ENCODE peak calls at places on chromosomes 7 and 10, in four cellular contexts. G, R, Z and K are unnamed samples.

GRCh38 chr10:47140752-47141348 is 159.1 kb upstream of the GDF10 start:
- DNase-seq in R (no peak), G (no peak), Z (no peak), K (no peak)

GRCh38 chr7:6227294-6227846 is 45.1 kb downstream of the CYTH3 start:
- DNase-seq in Z (no peak), G (no peak), R (no peak), K (no peak)

GRCh38 chr10:82811621-82812020 is 936.6 kb downstream of the NRG3 start:
- DNase-seq in G (peak; percentile 63), Z (no peak), R (no peak), K (peak; percentile 64)

GRCh38 chr10:114024876-114025609 is 18.6 kb upstream of the ADRB1 start:
- DNase-seq in Z (no peak), R (no peak), G (no peak), K (no peak)

GRCh38 chr10:86699125-86699524 is 30.8 kb downstream of the LDB3 start:
- DNase-seq in Z (no peak), G (no peak), R (no peak), K (no peak)

GRCh38 chr10:7826971-7827370 is 8.7 kb downstream of the TAF3 start:
- DNase-seq in R (no peak), G (no peak), Z (peak; percentile 62), K (peak; percentile 25)

GRCh38 chr10:14585287-14586193 is 189.2 kb downstream of the FAM107B start:
- DNase-seq in G (no peak), R (no peak), Z (no peak), K (no peak)

GRCh38 chr10:15457382-15457781 is 86.3 kb upstream of the FAM171A1 start:
- DNase-seq in R (no peak), Z (no peak), G (no peak), K (no peak)

GRCh38 chr7:134502463-134502862 is 24.9 kb upstream of the AKR1B10 start:
- DNase-seq in Z (no peak), G (no peak), R (no peak), K (no peak)

GRCh38 chr10:130546841-130547240 is 410.6 kb downstream of the GLRX3 start:
- DNase-seq in Z (no peak), G (no peak), R (no peak), K (no peak)

GRCh38 chr10:95408148-95408930 is 117.5 kb upstream of the PDLIM1 start:
- DNase-seq in R (no peak), G (no peak), Z (no peak), K (no peak)

GRCh38 chr10:84935772-84936171 is 607.4 kb downstream of the CCSER2 start:
- DNase-seq in G (no peak), Z (no peak), R (no peak), K (no peak)

GRCh38 chr10:48469516-48470020 is 135.3 kb downstream of the ARHGAP22 start:
- DNase-seq in R (no peak), Z (peak; percentile 34), G (no peak), K (no peak)

GRCh38 chr7:139984642-139985539 is 77.9 kb downstream of the PARP12 start:
- DNase-seq in R (no peak), G (no peak), Z (peak; percentile 12), K (no peak)

GRCh38 chr10:119595715-119596515 is 849 bp downstream of the TIAL1 start:
- DNase-seq in G (peak; percentile 35), Z (no peak), R (no peak), K (peak; percentile 31)

GRCh38 chr10:110916554-110917346 is 2.2 kb downstream of the BBIP1 start:
- DNase-seq in Z (no peak), R (no peak), G (no peak), K (no peak)

GRCh38 chr10:5448333-5449048 is 36.1 kb downstream of the NET1 start:
- DNase-seq in Z (no peak), R (no peak), G (no peak), K (no peak)

GRCh38 chr10:5450605-5451384 is 38.4 kb downstream of the NET1 start:
- DNase-seq in R (no peak), Z (no peak), G (no peak), K (no peak)

GRCh38 chr10:5449227-5449626 is 36.9 kb downstream of the NET1 start:
- DNase-seq in G (no peak), R (no peak), Z (no peak), K (no peak)

GRCh38 chr10:5447611-5448071 is 35.3 kb downstream of the NET1 start:
- DNase-seq in Z (no peak), R (no peak), G (no peak), K (no peak)

GRCh38 chr10:5449823-5450222 is 37.5 kb downstream of the NET1 start:
- DNase-seq in R (no peak), G (no peak), Z (no peak), K (no peak)
- TF ChIP-seq CTCF in R (peak; percentile 27), G (no peak), Z (peak; percentile 36), K (peak; percentile 15)

GRCh38 chr7:34313289-34313688 is 344.7 kb upstream of the NPSR1 start:
- DNase-seq in Z (no peak), R (no peak), G (no peak), K (no peak)

GRCh38 chr7:34315032-34315431 is 343.0 kb upstream of the NPSR1 start:
- DNase-seq in R (no peak), G (no peak), Z (no peak), K (no peak)

GRCh38 chr7:34320412-34320811 is 337.6 kb upstream of the NPSR1 start:
- DNase-seq in G (no peak), Z (no peak), R (no peak), K (no peak)

GRCh38 chr7:34320926-34321609 is 336.9 kb upstream of the NPSR1 start:
- DNase-seq in Z (peak; percentile 73), R (peak; percentile 59), G (peak; percentile 60), K (peak; percentile 67)

DNA sequence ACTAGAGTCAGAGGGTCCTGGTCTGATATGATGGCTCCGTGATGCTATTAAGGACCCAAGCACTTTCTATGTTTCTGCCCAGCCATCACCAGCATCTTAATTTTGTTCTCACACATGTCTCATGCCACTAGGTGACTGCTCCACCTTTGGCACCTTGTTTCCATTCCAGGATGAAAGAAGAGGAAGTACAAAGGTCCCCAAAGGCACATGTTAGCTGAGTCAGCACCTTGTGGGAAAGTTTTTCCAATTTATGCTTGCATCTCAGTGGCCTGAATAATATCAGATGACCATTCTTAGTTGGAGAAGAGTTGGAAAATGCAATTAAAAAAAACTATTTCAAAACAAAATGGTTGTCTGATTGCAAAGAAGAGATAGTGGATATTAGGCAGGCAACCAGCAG is 341.0 kb upstream of the NPSR1 start:
- DNase-seq in Z (no peak), G (no peak), R (no peak), K (no peak)
- TF ChIP-seq CTCF in Z (no peak), G (no peak), R (no peak), K (no peak)

DNA sequence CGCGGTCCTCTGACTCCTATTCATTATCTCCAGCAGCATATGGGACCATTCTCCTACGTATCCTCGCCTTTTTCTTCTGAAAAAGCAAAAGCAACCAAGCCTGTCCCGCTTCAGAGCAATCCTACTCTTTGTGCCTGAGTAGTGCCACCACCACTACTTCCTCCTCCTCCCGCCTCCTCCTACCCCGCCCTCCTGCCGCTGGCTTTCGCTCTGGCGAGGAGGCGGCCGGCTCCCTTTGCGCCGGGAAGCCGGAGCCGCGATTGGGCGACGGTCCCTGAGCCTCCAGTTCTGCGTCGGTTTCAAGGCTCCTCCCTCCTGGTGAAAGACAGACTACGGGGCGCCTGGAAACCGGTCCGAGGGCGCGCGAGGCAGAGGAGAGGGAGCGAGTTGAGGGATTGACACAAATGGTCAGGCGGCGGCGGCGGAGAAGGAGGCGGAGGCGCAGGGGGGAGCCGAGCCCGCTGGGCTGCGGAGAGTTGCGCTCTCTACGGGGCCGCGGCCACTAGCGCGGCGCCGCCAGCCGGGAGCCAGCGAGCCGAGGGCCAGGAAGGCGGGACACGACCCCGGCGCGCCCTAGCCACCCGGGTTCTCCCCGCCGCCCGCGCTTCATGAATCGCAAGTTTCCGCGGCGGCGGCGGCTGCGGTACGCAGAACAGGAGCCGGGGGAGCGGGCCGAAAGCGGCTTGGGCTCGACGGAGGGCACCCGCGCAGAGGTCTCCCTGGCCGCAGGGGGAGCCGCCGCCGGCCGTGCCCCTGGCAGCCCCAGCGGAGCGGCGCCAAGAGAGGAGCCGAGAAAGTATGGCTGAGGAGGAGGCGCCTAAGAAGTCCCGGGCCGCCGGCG is at the start of gene FZD1:
- DNase-seq in Z (peak; percentile 96), R (peak; percentile 96), G (peak; percentile 94), K (peak; percentile 96)
- TF ChIP-seq CTCF in Z (peak; percentile 3), R (peak; percentile 27), G (no peak), K (no peak)

DNA sequence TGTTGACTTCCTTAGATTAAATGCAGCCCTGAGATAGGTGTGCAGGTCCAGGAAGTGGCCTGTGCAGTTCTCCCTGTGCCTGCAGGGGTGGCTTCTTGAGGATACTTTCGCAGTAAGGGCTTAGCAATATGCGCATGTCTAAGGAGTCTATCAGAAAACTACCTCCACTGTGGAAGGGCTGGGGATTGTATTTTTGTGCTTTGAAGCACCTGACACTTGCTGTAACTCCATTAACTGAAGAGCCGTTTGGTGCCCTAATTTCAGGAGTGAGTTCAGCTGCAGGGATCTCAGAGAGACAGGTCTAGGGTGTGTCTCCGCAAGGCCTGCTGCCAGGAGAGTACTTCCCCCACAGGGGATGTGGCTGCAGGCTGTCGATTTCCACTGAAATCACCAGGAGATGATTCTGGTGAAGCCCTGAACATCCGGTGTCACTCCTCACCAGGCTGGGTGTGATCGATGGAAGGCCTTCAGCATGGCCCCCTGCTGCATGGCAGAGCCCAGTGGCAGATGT is 35.5 kb downstream of the IKZF1 start:
- DNase-seq in G (no peak), R (no peak), Z (no peak), K (no peak)
- TF ChIP-seq CTCF in G (no peak), R (no peak), Z (no peak), K (no peak)

DNA sequence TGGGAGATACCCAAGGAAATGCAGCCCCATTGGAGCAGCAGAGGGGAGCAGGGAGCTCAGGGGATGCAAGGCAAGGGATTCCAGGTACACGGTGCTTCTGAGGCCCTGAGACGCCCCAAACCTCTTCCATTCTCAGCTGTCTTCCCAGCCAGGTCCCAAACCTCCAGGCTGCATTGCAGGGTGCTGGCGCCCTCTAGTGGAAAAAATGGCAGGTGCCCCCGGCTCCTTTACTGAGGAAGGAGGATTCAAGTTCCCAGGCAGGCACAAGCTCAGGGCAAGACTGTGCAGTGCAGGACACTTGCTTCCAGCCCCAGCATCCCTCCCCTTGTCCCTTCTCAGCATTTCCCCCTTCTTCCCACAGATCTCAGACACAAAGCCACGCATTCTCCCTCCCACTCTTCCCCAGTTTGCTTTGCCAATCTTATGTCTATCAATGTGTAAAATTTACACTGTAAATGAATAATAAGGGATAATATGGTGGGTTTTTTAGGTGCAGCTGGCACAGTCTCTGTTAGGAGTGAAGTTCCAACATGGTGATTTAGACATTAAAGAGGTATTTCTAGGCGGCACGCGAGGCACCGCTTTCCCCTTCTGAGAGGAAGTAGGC is 46.1 kb downstream of the GPAM start:
- DNase-seq in Z (peak; percentile 77), G (peak; percentile 94), R (peak; percentile 84), K (peak; percentile 93)
- TF ChIP-seq CTCF in Z (peak; percentile 93), G (peak; percentile 90), R (peak; percentile 94), K (peak; percentile 95)